ENCODE peak calls at places on chromosomes 2 and 18, in four cellular contexts. X is cardiac muscle cell, S is upper lobe of left lung, L is neural progenitor cell. K is an unnamed sample.

GRCh38 chr2:174338626-174339570 is 4.1 kb downstream of the SP9 start:
- DNase-seq in X (no peak), S (no peak), L (peak; percentile 79), K (no peak)

GRCh38 chr18:11005528-11005927 is 143.8 kb downstream of the PIEZO2 start:
- DNase-seq in X (no peak), S (no peak), L (peak; percentile 6), K (no peak)

GRCh38 chr2:6948081-6949008 is 31.1 kb downstream of the RNF144A start:
- DNase-seq in X (no peak), S (no peak), L (no peak), K (no peak)

GRCh38 chr18:23183356-23184150 is 48.3 kb downstream of the CABLES1 start:
- DNase-seq in X (no peak), S (no peak), L (no peak), K (no peak)

GRCh38 chr2:6627316-6627715 is 238.4 kb downstream of the CMPK2 start:
- DNase-seq in X (no peak), S (no peak), L (no peak), K (no peak)

GRCh38 chr2:72924353-72925240 is 7.3 kb downstream of the EMX1 start:
- DNase-seq in X (peak; percentile 15), S (peak; percentile 83), L (peak; percentile 74), K (no peak)

GRCh38 chr2:28401411-28401810 is 8.8 kb downstream of the FOSL2 start:
- DNase-seq in X (no peak), S (no peak), L (no peak), K (no peak)

GRCh38 chr2:239555566-239555895 is 154.7 kb upstream of the HDAC4 start:
- DNase-seq in X (no peak), S (no peak), L (no peak), K (no peak)

GRCh38 chr18:79528296-79528695 is 132.6 kb downstream of the NFATC1 start:
- DNase-seq in X (no peak), S (no peak), L (no peak), K (no peak)

GRCh38 chr2:190791347-190791982 is 89.2 kb upstream of the GLS start:
- DNase-seq in X (no peak), S (no peak), L (no peak), K (no peak)

GRCh38 chr2:39437522-39438296 is 624 bp upstream of the MAP4K3 start:
- DNase-seq in X (no peak), S (peak; percentile 78), L (peak; percentile 20), K (peak; percentile 28)

GRCh38 chr2:39649491-39649890 is 16.2 kb upstream of the TMEM178A start:
- DNase-seq in X (no peak), S (no peak), L (no peak), K (no peak)

GRCh38 chr18:68520406-68521075 is 194.4 kb downstream of the TMX3 start:
- DNase-seq in X (no peak), S (no peak), L (no peak), K (no peak)

GRCh38 chr2:55550368-55551102 is 31.0 kb downstream of the CFAP36 start:
- DNase-seq in X (no peak), S (no peak), L (no peak), K (no peak)

GRCh38 chr18:10792181-10792580 is 266.4 kb downstream of the NAPG start:
- DNase-seq in X (no peak), S (no peak), L (no peak), K (no peak)

GRCh38 chr2:226798422-226799210 is 1.0 kb downstream of the IRS1 start:
- DNase-seq in X (peak; percentile 53), S (peak; percentile 91), L (peak; percentile 66), K (peak; percentile 30)

GRCh38 chr2:40034801-40035200 is 255.7 kb upstream of the THUMPD2 start:
- DNase-seq in X (no peak), S (no peak), L (no peak), K (no peak)

GRCh38 chr2:212766921-212767320 is 228.3 kb upstream of the ERBB4 start:
- DNase-seq in X (no peak), S (no peak), L (no peak), K (no peak)

GRCh38 chr2:238488347-238488826 is 61.7 kb downstream of the ASB1 start:
- DNase-seq in X (no peak), S (no peak), L (no peak), K (no peak)

GRCh38 chr2:139835101-139835500 is 1054.9 kb upstream of the NXPH2 start:
- DNase-seq in X (no peak), S (no peak), L (no peak), K (no peak)

GRCh38 chr2:14975401-14975800 is 342.9 kb downstream of the LRATD1 start:
- DNase-seq in X (no peak), S (no peak), L (no peak), K (no peak)

GRCh38 chr2:177727577-177728351 is 335.2 kb downstream of the AGPS start:
- DNase-seq in X (peak; percentile 48), S (no peak), L (no peak), K (no peak)

GRCh38 chr2:187382131-187382530 is 65.9 kb downstream of the CALCRL start:
- DNase-seq in X (no peak), S (no peak), L (no peak), K (no peak)

GRCh38 chr2:236970656-236971010 is 115.1 kb upstream of the COPS8 start:
- DNase-seq in X (no peak), S (no peak), L (no peak), K (no peak)

GRCh38 chr2:177332992-177333388 is 59.6 kb upstream of the AGPS start:
- DNase-seq in X (no peak), S (no peak), L (no peak), K (no peak)

GRCh38 chr2:131029812-131030211 is 63.4 kb downstream of the FAM168B start:
- DNase-seq in X (no peak), S (no peak), L (no peak), K (no peak)

GRCh38 chr2:195482050-195482449 is 175.0 kb upstream of the SLC39A10 start:
- DNase-seq in X (no peak), S (no peak), L (no peak), K (no peak)

GRCh38 chr18:48570313-48570712 is 31.5 kb downstream of the CTIF start:
- DNase-seq in X (no peak), S (no peak), L (no peak), K (no peak)

GRCh38 chr18:48569139-48569914 is 30.5 kb downstream of the CTIF start:
- DNase-seq in X (no peak), S (peak; percentile 16), L (no peak), K (no peak)

GRCh38 chr18:48571619-48572384 is 33.0 kb downstream of the CTIF start:
- DNase-seq in X (no peak), S (no peak), L (no peak), K (no peak)

GRCh38 chr18:48567388-48567787 is 28.6 kb downstream of the CTIF start:
- DNase-seq in X (no peak), S (no peak), L (no peak), K (no peak)

GRCh38 chr18:48569915-48570264 is 31.1 kb downstream of the CTIF start:
- DNase-seq in X (no peak), S (no peak), L (no peak), K (no peak)
- H3K27ac ChIP-seq in X (no peak overlapping the region), S (no peak overlapping the region), L (no peak overlapping the region), K (no peak overlapping the region)

DNA sequence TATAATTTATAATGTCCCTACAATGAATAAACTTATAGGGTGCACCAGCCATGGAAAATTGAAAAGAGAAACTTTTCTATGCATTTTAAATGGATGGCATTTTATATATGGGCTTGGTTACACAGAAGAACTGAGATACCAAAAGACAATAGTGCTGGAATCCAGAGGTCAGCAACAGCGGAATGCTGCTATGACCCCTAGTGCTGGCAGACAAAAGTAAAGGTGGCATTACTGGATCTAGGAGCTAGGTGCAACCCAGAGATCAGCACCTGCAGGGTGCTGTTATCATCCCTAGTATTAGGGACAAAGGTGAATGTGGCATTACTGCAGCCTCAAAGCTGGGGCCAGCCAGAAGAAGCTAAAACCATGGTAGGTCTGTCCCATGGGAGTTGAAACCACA is 392.7 kb upstream of the ST6GAL2 start:
- DNase-seq in X (no peak), S (no peak), L (peak; percentile 32), K (no peak)
- TF ChIP-seq CTCF in X (no peak), S (no peak), L (no peak), K (no peak)

DNA sequence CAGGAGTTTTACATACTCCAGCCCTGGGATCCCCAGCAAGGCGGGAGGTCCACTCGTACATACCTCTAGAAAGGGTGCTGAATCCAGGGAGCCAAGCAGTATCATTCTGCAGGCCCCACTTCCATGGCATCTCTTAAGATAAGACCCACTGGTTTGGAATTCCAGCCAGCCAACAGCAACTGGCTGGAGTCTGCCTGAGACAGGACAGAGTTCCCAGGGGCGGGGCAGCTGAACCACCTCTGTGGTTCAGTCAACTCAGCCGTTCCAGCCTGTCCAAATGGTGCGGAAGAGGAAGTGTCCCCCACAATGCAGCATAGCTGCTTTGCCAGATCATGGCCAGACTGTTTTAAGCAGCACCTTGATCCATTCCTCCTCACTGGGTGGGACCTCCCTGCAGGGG is 33.2 kb downstream of the ZNF892 start:
- DNase-seq in X (no peak), S (no peak), L (no peak), K (no peak)
- H3K9me3 ChIP-seq in X (no peaks in the 10 kb centered on the region), S (peaks cover 21% of the 10 kb centered on the region), L (peaks cover 10% of the 10 kb centered on the region), K (peaks cover 20% of the 10 kb centered on the region)

GRCh38 chr18:64219511-64219910 is 70.6 kb upstream of the LINC00305 start:
- DNase-seq in X (peak; percentile 38), S (no peak), L (no peak), K (no peak)
- H3K27ac ChIP-seq in X (no peak overlapping the region), S (no peak overlapping the region), L (no peak overlapping the region), K (no peak overlapping the region)

DNA sequence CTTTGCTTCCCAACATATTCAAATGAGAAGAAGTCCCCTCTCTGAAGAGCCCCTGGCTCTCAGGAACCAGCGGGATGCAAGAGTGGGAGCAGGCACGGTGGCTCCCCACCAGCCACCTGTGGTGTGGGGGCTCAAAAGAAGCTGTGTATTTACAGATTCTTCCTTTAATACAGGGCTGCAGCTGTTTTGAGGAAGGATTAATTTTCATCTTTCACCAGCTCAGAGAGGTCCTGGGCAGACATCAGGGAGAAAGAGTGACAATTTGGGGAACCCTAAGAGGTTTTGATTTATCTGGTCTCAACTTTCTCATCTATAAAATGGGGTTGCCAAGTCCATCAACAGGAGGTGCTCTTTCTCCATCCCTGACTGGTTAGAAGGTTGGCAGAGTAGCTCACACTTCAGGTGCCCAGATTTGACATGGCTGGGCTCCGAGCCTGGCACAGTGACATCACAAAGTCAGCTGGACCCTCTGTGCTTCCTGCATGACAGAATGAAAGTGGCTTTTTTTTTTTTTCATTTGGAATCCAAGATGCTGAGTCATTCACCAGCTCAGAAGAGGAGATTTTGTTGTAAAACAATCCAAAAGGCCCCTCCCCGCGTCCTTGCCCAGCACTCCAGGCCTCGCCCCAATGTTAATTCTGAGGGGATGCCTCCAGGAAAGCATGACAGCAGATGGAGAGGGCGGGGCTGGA is 15.5 kb upstream of the SIX2 start:
- DNase-seq in X (no peak), S (no peak), L (no peak), K (no peak)
- TF ChIP-seq CTCF in X (peak; percentile 21), S (peak; percentile 7), L (no peak), K (no peak)

GRCh38 chr18:35245719-35246317 is 5.0 kb downstream of the ZNF397 start:
- DNase-seq in X (no peak), S (no peak), L (no peak), K (no peak)
- H3K9me3 ChIP-seq in X (no peaks in the 10 kb centered on the region), S (peaks cover 4% of the 10 kb centered on the region), L (no peaks in the 10 kb centered on the region), K (no peaks in the 10 kb centered on the region)

K was measured in CD4-positive, alpha-beta T cell.